ENCODE peak calls at places on chromosomes 1 and 21, in five cellular contexts. C is heart left ventricle, I is tibial nerve, E is psoas muscle, S is cardiac fibroblast. J is an unnamed sample.

GRCh38 chr21:44636209-44637017 is 743 bp upstream of the KRTAP10-10 start:
- DNase-seq in I (no peak), C (no peak), E (no peak), S (no peak), J (no peak)

GRCh38 chr1:41657679-41658078 is 173.2 kb upstream of the EDN2 start:
- DNase-seq in S (no peak), C (no peak), E (no peak), I (no peak), J (no peak)

GRCh38 chr1:153984125-153984899 is 1.8 kb downstream of the RAB13 start:
- DNase-seq in I (no peak), C (no peak), E (no peak), S (no peak), J (no peak)

GRCh38 chr1:156154317-156154749 is 948 bp downstream of the SEMA4A start:
- DNase-seq in C (peak), S (no peak), I (no peak), E (no peak), J (no peak)

GRCh38 chr1:16617101-16617727 is 3.9 kb upstream of the NBPF1 start:
- DNase-seq in C (peak), E (no peak), I (peak), S (no peak), J (no peak)

GRCh38 chr1:17010601-17011438 is 908 bp downstream of the ATP13A2 start:
- DNase-seq in S (peak), C (peak), I (no peak), E (peak), J (no peak)

GRCh38 chr1:64842244-64842643 is 97.4 kb downstream of the RAVER2 start:
- DNase-seq in I (no peak), S (no peak), E (no peak), C (no peak), J (no peak)

GRCh38 chr1:6385673-6386191 is 7.8 kb downstream of the ACOT7 start:
- DNase-seq in E (peak), C (peak), I (no peak), S (peak), J (no peak)

GRCh38 chr1:159869173-159869572 is 6.7 kb upstream of the VSIG8 start:
- DNase-seq in E (no peak), C (no peak), I (no peak), S (peak), J (no peak)

GRCh38 chr21:43866233-43866632 is 1.2 kb downstream of the AGPAT3 start:
- DNase-seq in C (peak), E (peak), I (no peak), S (peak), J (no peak)

GRCh38 chr1:9438431-9439073 is 100.7 kb upstream of the SLC25A33 start:
- DNase-seq in I (peak), E (peak), C (peak), S (peak), J (no peak)

GRCh38 chr1:36400514-36400824 is 2.8 kb upstream of the LSM10 start:
- DNase-seq in C (no peak), S (no peak), E (no peak), I (no peak), J (no peak)

GRCh38 chr1:200907611-200908097 is 13.0 kb downstream of the INAVA start:
- DNase-seq in C (no peak), I (no peak), E (no peak), S (peak), J (no peak)

GRCh38 chr1:220761688-220762427 is 13.7 kb downstream of the MTARC2 start:
- DNase-seq in I (no peak), S (no peak), E (no peak), C (no peak), J (no peak)

GRCh38 chr21:36860736-36861594 is 105.5 kb downstream of the HLCS start:
- DNase-seq in I (no peak), S (peak), E (no peak), C (no peak), J (no peak)

GRCh38 chr1:42934111-42934510 is 24.6 kb downstream of the SLC2A1 start:
- DNase-seq in E (no peak), S (no peak), I (no peak), C (no peak), J (no peak)

GRCh38 chr1:116934586-116935207 is 25.0 kb downstream of the PTGFRN start:
- DNase-seq in C (no peak), E (no peak), S (peak), I (no peak), J (no peak)

GRCh38 chr1:98398092-98398491 is 263.4 kb upstream of the SNX7 start:
- DNase-seq in I (no peak), E (no peak), C (no peak), S (no peak), J (no peak)

GRCh38 chr21:26519142-26519541 is 53.9 kb downstream of the CYYR1 start:
- DNase-seq in E (no peak), I (no peak), C (no peak), S (no peak), J (no peak)

GRCh38 chr1:56540467-56540866 is 38.9 kb downstream of the PLPP3 start:
- DNase-seq in S (no peak), E (no peak), I (no peak), C (no peak), J (no peak)

GRCh38 chr1:1116701-1117468 is 996 bp upstream of the C1orf159 start:
- DNase-seq in I (no peak), C (no peak), S (peak), E (no peak), J (no peak)

GRCh38 chr21:32389337-32390015 is 3.3 kb downstream of the URB1 start:
- DNase-seq in E (no peak), S (peak), C (no peak), I (no peak), J (no peak)

GRCh38 chr21:32391755-32392154 is 1.1 kb downstream of the URB1 start:
- DNase-seq in E (no peak), I (no peak), C (no peak), S (no peak), J (no peak)

GRCh38 chr21:32392299-32392879 is 423 bp downstream of the URB1 start:
- DNase-seq in E (no peak), S (peak), I (no peak), C (no peak), J (no peak)

GRCh38 chr21:32392880-32393676 is at the start of gene URB1:
- DNase-seq in S (peak), E (peak), I (peak), C (peak), J (no peak)

DNA sequence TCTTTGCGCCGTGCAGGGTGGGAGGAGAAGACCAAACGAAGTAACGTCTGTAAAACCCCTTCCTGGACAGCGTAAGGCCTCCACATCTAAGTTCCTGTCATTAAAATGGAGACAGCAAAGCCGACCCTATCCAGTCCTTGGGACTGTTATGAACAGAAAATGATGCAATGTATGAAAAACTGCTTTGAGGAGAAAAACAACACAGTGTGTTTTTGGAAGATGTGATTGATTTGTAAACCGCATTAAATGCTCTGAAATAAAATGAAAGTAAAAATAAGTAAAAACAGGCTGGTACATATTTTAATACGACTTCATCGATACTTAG is 827 bp upstream of the URB1 start:
- DNase-seq in C (no peak), E (no peak), I (no peak), S (no peak), J (no peak)
- H3K4me3 ChIP-seq in C (peak), E (peak), I (peak), S (peak), J (no peak)

DNA sequence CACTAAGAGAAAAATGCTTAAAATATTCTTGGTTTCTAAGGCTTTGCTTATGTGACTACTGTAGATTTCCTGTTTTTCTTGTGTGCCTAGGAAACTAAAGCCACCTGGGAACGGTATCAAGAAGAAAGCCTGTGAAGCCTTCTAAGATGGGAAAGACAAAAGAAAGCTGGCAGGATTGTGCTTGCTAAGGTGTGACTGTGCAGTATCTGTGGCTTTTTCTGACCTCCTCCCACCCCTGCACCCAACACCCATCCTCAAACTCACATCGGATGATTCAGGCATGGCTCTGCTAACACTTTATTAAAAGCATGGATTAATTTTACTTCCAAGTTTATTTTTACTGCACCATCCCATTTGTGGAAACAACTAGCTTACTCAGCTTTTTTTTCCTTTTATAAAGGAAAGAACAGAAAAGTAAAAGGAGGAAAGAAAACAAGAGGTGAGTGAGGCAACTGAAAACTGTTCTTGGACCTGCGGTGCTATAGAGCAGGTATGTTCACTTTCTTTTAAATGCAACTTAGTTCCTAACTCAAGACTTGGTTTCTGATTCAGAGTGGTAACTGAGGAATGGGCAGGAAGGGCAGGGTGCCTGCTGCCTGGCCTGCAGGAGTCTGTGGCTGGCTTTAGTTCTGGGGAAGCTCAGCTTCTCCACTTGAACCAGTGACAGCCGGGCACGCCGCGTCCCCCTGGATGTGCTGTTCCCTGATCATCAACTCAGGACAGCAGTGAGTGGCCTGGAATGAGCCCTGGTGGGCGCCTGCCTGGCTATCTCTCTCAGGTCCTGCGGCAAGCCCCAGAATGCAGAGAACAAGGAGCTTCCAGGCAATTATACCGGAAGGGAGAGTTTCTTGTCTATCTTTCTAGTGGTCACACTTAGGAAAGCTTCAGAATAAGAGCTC is at the start of gene GBP6:
- DNase-seq in I (no peak), S (no peak), C (no peak), E (no peak), J (no peak)
- H3K4me3 ChIP-seq in I (no peak), S (no peak), C (no peak), E (no peak), J (no peak)

GRCh38 chr1:182995894-182996293 is 27.3 kb upstream of the LAMC1 start:
- DNase-seq in E (no peak), C (no peak), S (no peak), I (no peak), J (no peak)
- H3K4me3 ChIP-seq in E (no peak), C (no peak), S (no peak), I (no peak), J (no peak)

GRCh38 chr1:54153548-54154439 is 994 bp upstream of the CDCP2 start:
- DNase-seq in E (peak), S (peak), C (no peak), I (no peak), J (peak)
- H3K4me3 ChIP-seq in E (peak), S (no peak), C (no peak), I (no peak), J (no peak)

DNA sequence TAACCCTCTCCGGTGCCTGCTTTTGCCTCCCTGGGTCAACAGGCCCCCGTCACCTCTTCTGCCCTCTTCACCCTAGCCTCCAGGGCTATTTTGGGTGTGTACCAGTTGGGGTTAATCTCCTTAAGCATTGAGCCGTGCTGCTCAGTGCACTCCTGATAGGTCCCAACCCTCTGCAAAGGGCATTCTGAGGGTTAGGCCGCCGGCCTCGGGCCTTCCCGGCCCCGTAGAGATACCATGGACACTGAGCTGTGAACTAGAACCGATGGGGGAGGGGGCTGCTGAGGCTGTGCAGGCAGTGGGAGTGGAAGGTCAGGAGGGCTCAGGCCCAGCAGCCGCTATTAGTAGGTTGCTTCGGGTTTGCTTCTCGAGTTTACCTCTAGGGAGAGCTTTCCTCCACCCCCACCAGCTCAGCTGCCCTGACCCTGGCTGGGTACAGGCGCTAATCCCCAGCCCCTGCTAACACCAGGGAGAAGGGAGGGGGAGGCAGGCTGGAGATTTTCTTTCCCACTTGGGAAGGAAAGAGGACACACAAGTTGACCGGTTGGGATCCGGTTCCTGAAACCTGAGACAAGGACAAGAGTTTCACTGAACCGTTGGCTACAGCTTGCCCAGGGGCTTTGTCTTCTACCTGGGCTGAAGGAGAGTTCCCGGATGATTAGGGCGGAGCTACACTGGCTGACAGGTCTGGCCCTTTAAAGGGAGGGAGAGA is 4.8 kb downstream of the LMOD1 start:
- DNase-seq in I (no peak), S (no peak), C (no peak), E (no peak), J (peak)
- H3K4me3 ChIP-seq in I (peak), S (no peak), C (no peak), E (peak), J (peak)

GRCh38 chr1:143699115-143699514 is 272.7 kb downstream of the FAM72C start:
- DNase-seq in C (no peak), E (no peak), I (no peak), S (no peak), J (no peak)
- H3K4me3 ChIP-seq in C (no peak), E (no peak), I (no peak), S (no peak), J (peak)

DNA sequence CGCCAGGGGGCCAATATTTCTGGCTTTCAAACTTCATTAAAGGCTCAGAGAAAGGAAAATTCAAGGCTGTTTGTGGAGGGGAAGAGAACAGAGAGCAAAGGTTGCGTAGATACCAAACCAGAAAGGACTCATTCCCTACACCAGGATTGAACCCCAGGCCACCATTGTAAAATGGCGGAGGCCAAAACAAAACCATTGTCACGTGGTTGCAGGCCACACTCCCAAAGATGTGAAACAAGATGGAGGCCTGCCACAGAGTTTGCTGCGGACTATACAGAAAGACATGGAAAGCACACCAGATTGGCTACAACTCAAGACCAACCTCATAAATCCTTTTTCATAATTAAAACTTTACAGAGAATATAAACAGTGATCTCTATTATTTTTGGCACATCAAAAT is 116.5 kb downstream of the KCNK1 start:
- DNase-seq in E (no peak), I (no peak), C (no peak), S (no peak), J (no peak)
- H3K4me3 ChIP-seq in E (no peak), I (no peak), C (no peak), S (no peak), J (no peak)

GRCh38 chr1:40314721-40315238 is 2.3 kb downstream of the COL9A2 start:
- DNase-seq in I (no peak), S (no peak), C (no peak), E (no peak), J (no peak)
- H3K4me3 ChIP-seq in I (peak), S (no peak), C (no peak), E (peak), J (no peak)

GRCh38 chr1:91826248-91826647 is 59.7 kb downstream of the TGFBR3 start:
- DNase-seq in C (peak), I (no peak), E (no peak), S (no peak), J (no peak)
- H3K4me3 ChIP-seq in C (no peak), I (no peak), E (no peak), S (no peak), J (no peak)

DNA sequence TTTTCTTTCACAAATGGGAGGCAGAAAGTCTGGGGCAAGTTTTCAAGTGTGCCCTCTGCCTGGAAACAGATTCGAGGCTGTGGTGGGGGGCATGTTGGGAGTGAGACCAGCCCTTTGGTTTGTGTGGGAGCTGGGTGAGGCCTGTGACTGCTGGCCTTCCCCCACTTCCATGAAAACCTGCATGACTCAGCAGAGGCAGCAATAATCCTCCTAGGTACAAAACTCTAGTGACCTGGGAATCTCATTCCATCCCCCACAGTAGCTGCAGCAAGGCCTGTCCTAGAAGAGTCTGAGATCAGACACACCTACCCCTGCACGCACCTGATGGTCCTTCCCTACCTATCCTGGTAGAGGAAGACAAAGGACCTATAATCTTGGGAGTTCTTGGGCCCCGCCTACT is 42.1 kb upstream of the KIAA0040 start:
- DNase-seq in I (no peak), C (no peak), S (no peak), E (no peak), J (no peak)
- H3K4me3 ChIP-seq in I (no peak), C (no peak), S (no peak), E (no peak), J (no peak)

J was measured in iPS DF 6.9.